ENCODE peak calls at places on chromosomes 12 and 14, in eight cellular contexts. I, P, S, Q, U, K, G and T are unnamed samples.
A peak's percentile ranks its signal among the peaks of the same experiment; 100 is the strongest.

GRCh38 chr14:96189288-96189711 is 15.3 kb upstream of the BDKRB2 start:
- DNase-seq in U (no peak), I (no peak), K (no peak), P (peak; percentile 78), G (no peak), Q (no peak), S (no peak), T (no peak)

GRCh38 chr14:78007160-78007559 is 163.0 kb upstream of the NRXN3 start:
- DNase-seq in G (no peak), Q (no peak), U (no peak), S (no peak), K (no peak), P (peak; percentile 49), I (no peak), T (no peak)

GRCh38 chr14:102262894-102263462 is 42.0 kb downstream of the MOK start:
- DNase-seq in P (peak; percentile 77), G (no peak), I (no peak), U (no peak), K (no peak), Q (no peak), S (peak; percentile 60), T (no peak)

GRCh38 chr12:65518771-65519170 is 240.3 kb downstream of the MSRB3 start:
- DNase-seq in S (no peak), G (no peak), K (no peak), U (no peak), Q (no peak), I (peak; percentile 54), P (no peak), T (no peak)

GRCh38 chr12:6827982-6828670 is at the start of gene P3H3:
- DNase-seq in G (no peak), U (no peak), Q (no peak), K (no peak), P (peak; percentile 63), I (peak; percentile 76), S (peak; percentile 43), T (no peak)

GRCh38 chr14:96270565-96271420 is 14.8 kb downstream of the BDKRB1 start:
- DNase-seq in G (no peak), I (no peak), U (no peak), Q (no peak), P (peak; percentile 55), S (no peak), K (no peak), T (no peak)

GRCh38 chr14:66359500-66359899 is 126.7 kb upstream of the CCDC196 start:
- DNase-seq in S (peak; percentile 32), K (no peak), Q (no peak), G (no peak), U (peak; percentile 11), P (peak; percentile 81), I (peak; percentile 65), T (no peak)

GRCh38 chr14:72801381-72801812 is 92.5 kb downstream of the DPF3 start:
- DNase-seq in I (no peak), U (no peak), G (no peak), P (peak; percentile 37), K (no peak), S (no peak), Q (no peak), T (no peak)

GRCh38 chr12:53197011-53197640 is 9.9 kb downstream of the ITGB7 start:
- DNase-seq in Q (no peak), P (no peak), I (no peak), S (no peak), G (no peak), U (no peak), K (no peak), T (no peak)

GRCh38 chr14:51554953-51555352 is 96.8 kb upstream of the FRMD6 start:
- DNase-seq in Q (no peak), U (no peak), I (no peak), P (peak; percentile 27), K (no peak), S (no peak), G (no peak), T (no peak)
- TF ChIP-seq CTCF in Q (no peak), U (no peak), I (peak; percentile 36), P (no peak), K (no peak), S (no peak), G (no peak), T (no peak)

GRCh38 chr14:39988939-39989338 is 556.7 kb upstream of the FBXO33 start:
- DNase-seq in Q (no peak), P (peak; percentile 40), G (no peak), I (peak; percentile 54), U (no peak), K (no peak), S (no peak), T (no peak)
- TF ChIP-seq CTCF in Q (peak; percentile 46), P (peak; percentile 10), G (peak; percentile 18), I (peak; percentile 58), U (peak; percentile 16), K (peak; percentile 73), S (peak; percentile 79), T (peak; percentile 57)

GRCh38 chr12:102939059-102939458 is 18.4 kb upstream of the ASCL1 start:
- DNase-seq in U (no peak), K (no peak), S (no peak), I (no peak), P (no peak), G (no peak), Q (no peak), T (no peak)

DNA sequence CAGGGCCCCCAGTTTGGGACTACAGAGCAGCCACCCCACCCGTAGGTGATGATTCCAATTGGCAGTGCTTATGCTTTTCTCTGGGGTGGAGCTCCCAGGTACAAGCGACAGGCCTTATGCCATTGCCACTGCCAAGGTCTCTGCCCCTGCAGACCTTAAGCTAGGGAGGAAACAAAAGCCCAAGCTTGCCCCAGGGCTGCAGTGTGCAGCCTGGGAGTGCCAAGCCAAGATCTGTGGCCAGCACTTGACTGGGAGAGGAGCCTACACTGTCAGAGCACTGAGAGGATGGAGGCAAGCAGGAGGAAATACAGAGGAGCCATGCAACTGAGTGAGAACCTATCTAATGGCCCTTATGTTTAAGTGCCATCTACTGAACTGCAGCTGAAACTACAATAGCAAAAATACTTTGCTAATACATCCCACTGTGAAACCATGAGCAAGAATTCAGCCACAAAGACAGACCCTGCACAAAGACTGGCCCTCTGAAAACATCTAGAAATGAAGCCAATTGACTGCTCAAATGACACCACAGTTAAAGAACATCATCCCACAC is 17.7 kb upstream of the ASCL1 start:
- DNase-seq in P (no peak), Q (no peak), U (no peak), K (no peak), G (no peak), I (no peak), S (no peak), T (no peak)
- TF ChIP-seq CTCF in P (no peak), Q (no peak), U (no peak), K (peak; percentile 39), G (no peak), I (no peak), S (no peak), T (no peak)

GRCh38 chr14:41295734-41296133 is 310.9 kb upstream of the LRFN5 start:
- DNase-seq in K (no peak), S (no peak), Q (no peak), P (no peak), U (no peak), I (no peak), G (no peak), T (no peak)

GRCh38 chr14:41302776-41303175 is 303.9 kb upstream of the LRFN5 start:
- DNase-seq in G (no peak), U (no peak), K (no peak), P (no peak), Q (no peak), I (peak; percentile 84), S (no peak), T (no peak)

GRCh38 chr14:41303506-41303905 is 303.2 kb upstream of the LRFN5 start:
- DNase-seq in G (no peak), Q (no peak), S (no peak), K (no peak), P (no peak), U (no peak), I (no peak), T (no peak)

GRCh38 chr14:41297961-41298690 is 308.6 kb upstream of the LRFN5 start:
- DNase-seq in S (no peak), P (peak; percentile 2), K (no peak), G (no peak), Q (no peak), I (peak; percentile 40), U (no peak), T (no peak)

GRCh38 chr14:41299924-41300323 is 306.8 kb upstream of the LRFN5 start:
- DNase-seq in I (no peak), P (no peak), K (no peak), U (no peak), G (no peak), S (no peak), Q (no peak), T (no peak)
- TF ChIP-seq CTCF in I (no peak), P (no peak), K (peak; percentile 29), U (no peak), G (no peak), S (peak; percentile 42), Q (no peak), T (no peak)

GRCh38 chr14:58463147-58463546 is 35.6 kb downstream of the KIAA0586 start:
- DNase-seq in S (no peak), G (no peak), I (no peak), U (no peak), Q (no peak), K (no peak), P (no peak), T (no peak)

GRCh38 chr14:58464652-58465051 is 37.1 kb downstream of the KIAA0586 start:
- DNase-seq in P (no peak), G (no peak), U (no peak), I (no peak), K (no peak), S (no peak), Q (no peak), T (no peak)

GRCh38 chr14:58465425-58465824 is 37.9 kb downstream of the KIAA0586 start:
- DNase-seq in K (no peak), Q (no peak), S (no peak), U (no peak), P (peak; percentile 27), I (no peak), G (no peak), T (no peak)

GRCh38 chr14:58455593-58456265 is 28.2 kb downstream of the KIAA0586 start:
- DNase-seq in I (no peak), S (no peak), Q (no peak), P (no peak), G (no peak), U (no peak), K (no peak), T (no peak)

GRCh38 chr14:58460772-58461171 is 33.3 kb downstream of the KIAA0586 start:
- DNase-seq in S (no peak), G (no peak), P (no peak), U (no peak), K (no peak), Q (no peak), I (no peak), T (no peak)
- TF ChIP-seq CTCF in S (no peak), G (no peak), P (no peak), U (no peak), K (no peak), Q (no peak), I (no peak), T (no peak)